ENCODE peak calls at places on chromosomes 6 and 20, in ten cellular contexts. W, U, S, P, D, L, V, H, I and X are unnamed samples.

GRCh38 chr6:107737397-107737793 is 86.7 kb downstream of the SCML4 start:
- DNase-seq in W (no peak), P (no peak), U (no peak), V (no peak), H (no peak), D (no peak), S (no peak), L (no peak), I (no peak), X (no peak)

GRCh38 chr20:52801628-52802006 is 170.5 kb upstream of the TSHZ2 start:
- DNase-seq in W (no peak), S (no peak), H (peak; percentile 43), I (no peak), D (no peak), P (peak; percentile 29), V (no peak), U (no peak), L (no peak), X (no peak)

GRCh38 chr6:135474362-135474761 is 23.2 kb downstream of the AHI1 start:
- DNase-seq in H (no peak), P (no peak), V (no peak), S (no peak), I (no peak), L (peak; percentile 12), D (no peak), U (no peak), W (no peak), X (no peak)

GRCh38 chr6:27297857-27298730 is 14.0 kb downstream of the POM121L2 start:
- DNase-seq in S (peak; percentile 74), W (no peak), I (peak; percentile 45), U (peak; percentile 27), D (peak; percentile 85), V (no peak), P (no peak), H (no peak), L (peak; percentile 26), X (no peak)

GRCh38 chr20:57263767-57264150 is 2.7 kb downstream of the BMP7 start:
- DNase-seq in S (no peak), P (no peak), U (no peak), D (no peak), L (no peak), H (no peak), V (no peak), W (no peak), I (no peak), X (no peak)

GRCh38 chr6:35719407-35719829 is 17.4 kb upstream of the ARMC12 start:
- DNase-seq in V (no peak), S (no peak), D (no peak), I (no peak), P (no peak), H (no peak), U (no peak), W (no peak), L (no peak), X (no peak)

GRCh38 chr6:21971540-21971939 is 325.3 kb downstream of the PRL start:
- DNase-seq in W (no peak), V (no peak), S (no peak), L (no peak), U (no peak), P (no peak), H (no peak), D (no peak), I (peak; percentile 45), X (no peak)

GRCh38 chr6:77638129-77638830 is 14.6 kb upstream of the MEI4 start:
- DNase-seq in P (no peak), V (no peak), L (no peak), H (no peak), I (peak; percentile 37), U (no peak), S (peak; percentile 52), D (no peak), W (no peak), X (no peak)

GRCh38 chr6:40882321-40882720 is 156.7 kb downstream of the UNC5CL start:
- DNase-seq in S (no peak), D (no peak), L (no peak), W (no peak), V (no peak), I (no peak), U (peak; percentile 23), P (no peak), H (no peak), X (no peak)

GRCh38 chr6:113122060-113122459 is 735.1 kb upstream of the MARCKS start:
- DNase-seq in D (peak; percentile 74), H (no peak), W (peak; percentile 10), S (peak; percentile 94), L (peak; percentile 90), I (peak; percentile 99), P (no peak), U (peak; percentile 40), V (no peak), X (peak; percentile 92)

GRCh38 chr20:22729180-22729579 is 144.8 kb upstream of the FOXA2 start:
- DNase-seq in P (no peak), W (no peak), D (no peak), S (peak; percentile 12), L (no peak), U (no peak), I (no peak), H (no peak), V (no peak), X (no peak)

GRCh38 chr6:157269261-157269794 is 54.0 kb downstream of the TMEM242 start:
- DNase-seq in W (peak; percentile 88), L (peak; percentile 85), U (peak; percentile 38), D (no peak), I (peak; percentile 64), P (peak; percentile 62), S (peak; percentile 65), V (peak; percentile 25), H (peak; percentile 81), X (peak; percentile 14)

GRCh38 chr6:168150551-168151444 is 71.8 kb upstream of the FRMD1 start:
- DNase-seq in L (peak; percentile 13), D (peak; percentile 55), U (no peak), W (no peak), P (no peak), V (no peak), I (no peak), H (no peak), S (no peak), X (no peak)

GRCh38 chr20:6575912-6576391 is 191.5 kb upstream of the BMP2 start:
- DNase-seq in P (no peak), L (no peak), V (no peak), S (peak; percentile 90), H (no peak), W (no peak), D (no peak), I (peak; percentile 80), U (peak; percentile 12), X (no peak)

GRCh38 chr6:72937160-72937559 is 288.1 kb downstream of the KHDC1L start:
- DNase-seq in L (no peak), P (no peak), W (no peak), V (no peak), D (no peak), I (no peak), H (no peak), U (no peak), S (no peak), X (no peak)

GRCh38 chr6:5838656-5839396 is 167.9 kb downstream of the NRN1 start:
- DNase-seq in I (no peak), L (no peak), S (no peak), W (no peak), U (no peak), P (no peak), H (no peak), V (no peak), D (no peak), X (no peak)

GRCh38 chr20:43955244-43956191 is 40.9 kb downstream of the TOX2 start:
- DNase-seq in I (peak; percentile 93), U (no peak), D (no peak), P (peak; percentile 35), W (no peak), V (no peak), L (peak; percentile 97), S (peak; percentile 77), H (no peak), X (peak; percentile 82)

GRCh38 chr6:165668951-165669350 is 5.9 kb upstream of the PDE10A start:
- DNase-seq in W (no peak), L (no peak), D (no peak), P (no peak), V (no peak), H (no peak), S (peak; percentile 47), U (no peak), I (no peak), X (no peak)

GRCh38 chr6:47048638-47049037 is 6.5 kb upstream of the ADGRF1 start:
- DNase-seq in D (no peak), S (no peak), P (no peak), U (no peak), L (no peak), V (no peak), W (no peak), H (no peak), I (no peak), X (no peak)
- H3K4me3 ChIP-seq in D (no peak overlapping the region), S (no peak overlapping the region), P (no peak overlapping the region), U (no peak overlapping the region), L (no peak overlapping the region), V (no peak overlapping the region), W (no peak overlapping the region), H (no peak overlapping the region), I (no peak overlapping the region), X (no peak overlapping the region)

DNA sequence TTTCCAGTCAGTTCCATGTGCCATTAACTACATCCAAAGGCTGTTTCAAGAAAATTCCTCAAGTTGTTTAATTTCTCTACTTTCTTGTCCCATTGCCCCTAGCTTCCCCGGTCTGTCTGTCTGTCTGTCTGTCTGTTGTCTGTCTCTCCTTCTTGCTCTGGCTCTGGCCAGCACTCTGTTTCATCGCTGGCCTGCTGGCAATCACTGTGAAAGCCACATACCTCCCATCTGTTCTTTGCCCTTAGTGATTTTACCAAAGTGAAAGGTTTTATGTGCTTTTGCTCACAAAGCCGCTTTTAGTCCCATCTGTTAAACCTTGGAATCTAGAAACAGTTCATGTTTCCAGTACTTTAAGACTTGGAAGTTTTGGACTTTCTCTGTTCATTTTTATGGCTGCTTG is 87.7 kb upstream of the EXOC2 start:
- DNase-seq in W (no peak), H (no peak), I (no peak), P (no peak), V (no peak), U (no peak), D (no peak), L (no peak), S (no peak), X (no peak)
- H3K36me3 ChIP-seq in W (no peaks in the 10 kb centered on the region), H (no peaks in the 10 kb centered on the region), I (no peaks in the 10 kb centered on the region), P (no peaks in the 10 kb centered on the region), V (no peaks in the 10 kb centered on the region), U (no peaks in the 10 kb centered on the region), D (no peaks in the 10 kb centered on the region), L (no peaks in the 10 kb centered on the region), S (no peaks in the 10 kb centered on the region), X (no peaks in the 10 kb centered on the region)

DNA sequence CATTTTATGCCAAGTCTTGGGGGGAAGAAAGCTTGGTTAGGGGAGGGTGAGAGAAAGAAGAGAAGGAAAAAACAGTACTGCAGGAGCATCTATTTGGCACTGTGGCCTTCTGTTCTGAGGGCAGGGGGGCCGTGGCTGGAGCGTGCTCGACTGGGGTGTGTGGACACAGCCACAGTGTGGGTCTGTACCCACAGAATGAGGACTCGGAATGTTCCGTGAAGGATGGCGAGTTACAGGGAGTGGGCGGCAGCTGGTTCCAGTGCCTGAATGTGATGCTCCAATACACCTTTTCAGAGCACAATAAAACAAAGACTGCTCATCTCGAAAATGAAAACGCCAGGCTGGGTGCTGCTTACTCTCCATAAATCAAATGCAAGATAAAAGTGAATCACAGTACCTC is 59.2 kb downstream of the LAMP5 start:
- DNase-seq in I (no peak), L (no peak), P (no peak), H (no peak), W (no peak), D (peak; percentile 22), U (no peak), V (no peak), S (no peak), X (no peak)
- H3K4me3 ChIP-seq in I (no peak overlapping the region), L (no peak overlapping the region), P (no peak overlapping the region), H (no peak overlapping the region), W (no peak overlapping the region), D (peak overlapping the region; percentile 37), U (no peak overlapping the region), V (no peak overlapping the region), S (no peak overlapping the region), X (no peak overlapping the region)

GRCh38 chr6:111449129-111449528 is 33.9 kb downstream of the REV3L start:
- DNase-seq in U (no peak), V (no peak), D (no peak), L (no peak), W (no peak), S (no peak), P (no peak), I (no peak), H (no peak), X (no peak)
- H3K36me3 ChIP-seq in U (no peaks in the 10 kb centered on the region), V (no peaks in the 10 kb centered on the region), D (no peaks in the 10 kb centered on the region), L (no peaks in the 10 kb centered on the region), W (no peaks in the 10 kb centered on the region), S (no peaks in the 10 kb centered on the region), P (no peaks in the 10 kb centered on the region), I (no peaks in the 10 kb centered on the region), H (no peaks in the 10 kb centered on the region), X (no peaks in the 10 kb centered on the region)